ENCODE peak calls at places on chromosome 15, in seven cellular contexts. One of them, this sample, is unnamed.

GRCh38 chr15:43867096-43867495 is 40.3 kb downstream of the WDR76 start:
- DNase-seq in iPS-NIHi11: no peak
- DNase-seq in NCI-H345: no peak
- DNase-seq in HTR-8/SVneo: no peak
- DNase-seq in ELR: no peak
- DNase-seq in HFF-Myc: no peak
- DNase-seq in activated T-cell treated with anti-CD3 and anti-CD28 coated beads, Interleukin-2, amount 50 U/mL, for 72 hours: no peak
- DNase-seq in this sample: no peak

GRCh38 chr15:33021806-33022389 is 172.6 kb downstream of the FMN1 start:
- DNase-seq in iPS-NIHi11: peak
- DNase-seq in NCI-H345: peak
- DNase-seq in HTR-8/SVneo: peak
- DNase-seq in ELR: peak
- DNase-seq in HFF-Myc: peak
- DNase-seq in activated T-cell treated with anti-CD3 and anti-CD28 coated beads, Interleukin-2, amount 50 U/mL, for 72 hours: no peak
- DNase-seq in this sample: peak

GRCh38 chr15:38490231-38490630 is 36.3 kb downstream of the FAM98B start:
- DNase-seq in iPS-NIHi11: no peak
- DNase-seq in NCI-H345: no peak
- DNase-seq in HTR-8/SVneo: no peak
- DNase-seq in ELR: peak
- DNase-seq in HFF-Myc: no peak
- DNase-seq in activated T-cell treated with anti-CD3 and anti-CD28 coated beads, Interleukin-2, amount 50 U/mL, for 72 hours: no peak
- DNase-seq in this sample: peak

GRCh38 chr15:74322558-74323180 is 44.8 kb downstream of the CYP11A1 start:
- DNase-seq in iPS-NIHi11: peak
- DNase-seq in NCI-H345: peak
- DNase-seq in HTR-8/SVneo: peak
- DNase-seq in ELR: peak
- DNase-seq in HFF-Myc: no peak
- DNase-seq in activated T-cell treated with anti-CD3 and anti-CD28 coated beads, Interleukin-2, amount 50 U/mL, for 72 hours: peak
- DNase-seq in this sample: peak

GRCh38 chr15:48631191-48631770 is 14.2 kb downstream of the FBN1 start:
- DNase-seq in iPS-NIHi11: no peak
- DNase-seq in NCI-H345: no peak
- DNase-seq in HTR-8/SVneo: no peak
- DNase-seq in ELR: no peak
- DNase-seq in HFF-Myc: no peak
- DNase-seq in activated T-cell treated with anti-CD3 and anti-CD28 coated beads, Interleukin-2, amount 50 U/mL, for 72 hours: peak
- DNase-seq in this sample: no peak

GRCh38 chr15:72117448-72117697 is 577 bp downstream of the MYO9A start:
- DNase-seq in iPS-NIHi11: peak
- DNase-seq in NCI-H345: peak
- DNase-seq in HTR-8/SVneo: peak
- DNase-seq in ELR: peak
- DNase-seq in HFF-Myc: no peak
- DNase-seq in activated T-cell treated with anti-CD3 and anti-CD28 coated beads, Interleukin-2, amount 50 U/mL, for 72 hours: peak
- DNase-seq in this sample: peak

GRCh38 chr15:69830425-69830824 is 267.3 kb downstream of the TLE3 start:
- DNase-seq in iPS-NIHi11: no peak
- DNase-seq in NCI-H345: no peak
- DNase-seq in HTR-8/SVneo: no peak
- DNase-seq in ELR: no peak
- DNase-seq in HFF-Myc: no peak
- DNase-seq in activated T-cell treated with anti-CD3 and anti-CD28 coated beads, Interleukin-2, amount 50 U/mL, for 72 hours: no peak
- DNase-seq in this sample: no peak

GRCh38 chr15:35874260-35874905 is 328.4 kb upstream of the DPH6 start:
- DNase-seq in iPS-NIHi11: no peak
- DNase-seq in NCI-H345: peak
- DNase-seq in HTR-8/SVneo: peak
- DNase-seq in ELR: peak
- DNase-seq in HFF-Myc: peak
- DNase-seq in activated T-cell treated with anti-CD3 and anti-CD28 coated beads, Interleukin-2, amount 50 U/mL, for 72 hours: no peak
- DNase-seq in this sample: peak

GRCh38 chr15:51982013-51982769 is 10.6 kb upstream of the LEO1 start:
- DNase-seq in iPS-NIHi11: peak
- DNase-seq in NCI-H345: no peak
- DNase-seq in HTR-8/SVneo: peak
- DNase-seq in ELR: peak
- DNase-seq in HFF-Myc: peak
- DNase-seq in activated T-cell treated with anti-CD3 and anti-CD28 coated beads, Interleukin-2, amount 50 U/mL, for 72 hours: peak
- DNase-seq in this sample: peak

GRCh38 chr15:70902105-70902504 is 9.5 kb downstream of the LRRC49 start:
- DNase-seq in iPS-NIHi11: no peak
- DNase-seq in NCI-H345: no peak
- DNase-seq in HTR-8/SVneo: peak
- DNase-seq in ELR: peak
- DNase-seq in HFF-Myc: peak
- DNase-seq in activated T-cell treated with anti-CD3 and anti-CD28 coated beads, Interleukin-2, amount 50 U/mL, for 72 hours: no peak
- DNase-seq in this sample: peak

GRCh38 chr15:74496648-74497047 is 35.7 kb upstream of the UBL7 start:
- DNase-seq in iPS-NIHi11: no peak
- DNase-seq in NCI-H345: no peak
- DNase-seq in HTR-8/SVneo: no peak
- DNase-seq in ELR: no peak
- DNase-seq in HFF-Myc: no peak
- DNase-seq in activated T-cell treated with anti-CD3 and anti-CD28 coated beads, Interleukin-2, amount 50 U/mL, for 72 hours: no peak
- DNase-seq in this sample: no peak

GRCh38 chr15:58285921-58286278 is 145.9 kb upstream of the LIPC start:
- DNase-seq in iPS-NIHi11: no peak
- DNase-seq in NCI-H345: no peak
- DNase-seq in HTR-8/SVneo: no peak
- DNase-seq in ELR: no peak
- DNase-seq in HFF-Myc: no peak
- DNase-seq in activated T-cell treated with anti-CD3 and anti-CD28 coated beads, Interleukin-2, amount 50 U/mL, for 72 hours: no peak
- DNase-seq in this sample: no peak

GRCh38 chr15:63513271-63513670 is 8.9 kb downstream of the USP3 start:
- DNase-seq in iPS-NIHi11: no peak
- DNase-seq in NCI-H345: no peak
- DNase-seq in HTR-8/SVneo: no peak
- DNase-seq in ELR: no peak
- DNase-seq in HFF-Myc: no peak
- DNase-seq in activated T-cell treated with anti-CD3 and anti-CD28 coated beads, Interleukin-2, amount 50 U/mL, for 72 hours: no peak
- DNase-seq in this sample: no peak

GRCh38 chr15:38588672-38589071 is 24.1 kb upstream of the RASGRP1 start:
- DNase-seq in iPS-NIHi11: no peak
- DNase-seq in NCI-H345: no peak
- DNase-seq in HTR-8/SVneo: no peak
- DNase-seq in ELR: no peak
- DNase-seq in HFF-Myc: no peak
- DNase-seq in activated T-cell treated with anti-CD3 and anti-CD28 coated beads, Interleukin-2, amount 50 U/mL, for 72 hours: no peak
- DNase-seq in this sample: peak

GRCh38 chr15:33467816-33468163 is 157.0 kb downstream of the RYR3 start:
- DNase-seq in iPS-NIHi11: no peak
- DNase-seq in NCI-H345: no peak
- DNase-seq in HTR-8/SVneo: no peak
- DNase-seq in ELR: no peak
- DNase-seq in HFF-Myc: no peak
- DNase-seq in activated T-cell treated with anti-CD3 and anti-CD28 coated beads, Interleukin-2, amount 50 U/mL, for 72 hours: no peak
- DNase-seq in this sample: no peak

GRCh38 chr15:59170998-59171397 is 35.6 kb upstream of the LDHAL6B start:
- DNase-seq in iPS-NIHi11: no peak
- DNase-seq in NCI-H345: no peak
- DNase-seq in HTR-8/SVneo: no peak
- DNase-seq in ELR: no peak
- DNase-seq in HFF-Myc: no peak
- DNase-seq in activated T-cell treated with anti-CD3 and anti-CD28 coated beads, Interleukin-2, amount 50 U/mL, for 72 hours: no peak
- DNase-seq in this sample: no peak

GRCh38 chr15:95304116-95304873 is 1026.2 kb upstream of the NR2F2 start:
- DNase-seq in iPS-NIHi11: no peak
- DNase-seq in NCI-H345: peak
- DNase-seq in HTR-8/SVneo: no peak
- DNase-seq in ELR: peak
- DNase-seq in HFF-Myc: peak
- DNase-seq in activated T-cell treated with anti-CD3 and anti-CD28 coated beads, Interleukin-2, amount 50 U/mL, for 72 hours: no peak
- DNase-seq in this sample: peak

GRCh38 chr15:82874961-82875360 is 65.5 kb downstream of the WHAMM start:
- DNase-seq in iPS-NIHi11: no peak
- DNase-seq in NCI-H345: no peak
- DNase-seq in HTR-8/SVneo: no peak
- DNase-seq in ELR: no peak
- DNase-seq in HFF-Myc: no peak
- DNase-seq in activated T-cell treated with anti-CD3 and anti-CD28 coated beads, Interleukin-2, amount 50 U/mL, for 72 hours: no peak
- DNase-seq in this sample: no peak

GRCh38 chr15:65877752-65878151 is 8.5 kb downstream of the RAB11A start:
- DNase-seq in iPS-NIHi11: no peak
- DNase-seq in NCI-H345: no peak
- DNase-seq in HTR-8/SVneo: no peak
- DNase-seq in ELR: no peak
- DNase-seq in HFF-Myc: no peak
- DNase-seq in activated T-cell treated with anti-CD3 and anti-CD28 coated beads, Interleukin-2, amount 50 U/mL, for 72 hours: no peak
- DNase-seq in this sample: no peak

GRCh38 chr15:64894395-64895056 is 17.2 kb upstream of the ANKDD1A start:
- DNase-seq in iPS-NIHi11: peak
- DNase-seq in NCI-H345: no peak
- DNase-seq in HTR-8/SVneo: no peak
- DNase-seq in ELR: no peak
- DNase-seq in HFF-Myc: no peak
- DNase-seq in activated T-cell treated with anti-CD3 and anti-CD28 coated beads, Interleukin-2, amount 50 U/mL, for 72 hours: peak
- DNase-seq in this sample: no peak

GRCh38 chr15:29612096-29612495 is 210.2 kb downstream of the TJP1 start:
- DNase-seq in iPS-NIHi11: peak
- DNase-seq in NCI-H345: no peak
- DNase-seq in HTR-8/SVneo: peak
- DNase-seq in ELR: peak
- DNase-seq in HFF-Myc: no peak
- DNase-seq in activated T-cell treated with anti-CD3 and anti-CD28 coated beads, Interleukin-2, amount 50 U/mL, for 72 hours: no peak
- DNase-seq in this sample: peak

GRCh38 chr15:82168296-82168695 is 94.2 kb downstream of the EFL1 start:
- DNase-seq in iPS-NIHi11: no peak
- DNase-seq in NCI-H345: no peak
- DNase-seq in HTR-8/SVneo: no peak
- DNase-seq in ELR: no peak
- DNase-seq in HFF-Myc: no peak
- DNase-seq in activated T-cell treated with anti-CD3 and anti-CD28 coated beads, Interleukin-2, amount 50 U/mL, for 72 hours: no peak
- DNase-seq in this sample: peak

GRCh38 chr15:80174017-80174746 is 21.4 kb downstream of the FAH start:
- DNase-seq in iPS-NIHi11: no peak
- DNase-seq in NCI-H345: no peak
- DNase-seq in HTR-8/SVneo: no peak
- DNase-seq in ELR: peak
- DNase-seq in HFF-Myc: no peak
- DNase-seq in activated T-cell treated with anti-CD3 and anti-CD28 coated beads, Interleukin-2, amount 50 U/mL, for 72 hours: no peak
- DNase-seq in this sample: peak

GRCh38 chr15:68348601-68349000 is 71.1 kb downstream of the FEM1B start:
- DNase-seq in iPS-NIHi11: no peak
- DNase-seq in NCI-H345: no peak
- DNase-seq in HTR-8/SVneo: no peak
- DNase-seq in ELR: no peak
- DNase-seq in HFF-Myc: no peak
- DNase-seq in activated T-cell treated with anti-CD3 and anti-CD28 coated beads, Interleukin-2, amount 50 U/mL, for 72 hours: no peak
- DNase-seq in this sample: no peak

GRCh38 chr15:39199076-39199475 is 381.8 kb upstream of the THBS1 start:
- DNase-seq in iPS-NIHi11: no peak
- DNase-seq in NCI-H345: no peak
- DNase-seq in HTR-8/SVneo: no peak
- DNase-seq in ELR: peak
- DNase-seq in HFF-Myc: peak
- DNase-seq in activated T-cell treated with anti-CD3 and anti-CD28 coated beads, Interleukin-2, amount 50 U/mL, for 72 hours: no peak
- DNase-seq in this sample: peak